ENCODE peak calls at places on chromosomes 3 and 15, in five cellular contexts. W is neuronal stem cell; Q is Calu3; M is CD8-positive, alpha-beta memory T cell; P is HCEC 1CT. A is an unnamed sample.

GRCh38 chr3:125679258-125679657 is 84.0 kb upstream of the OSBPL11 start:
- DNase-seq in W (no peak), Q (no peak), M (no peak), P (no peak), A (no peak)

GRCh38 chr3:177673105-177673804 is 476.0 kb upstream of the TBL1XR1 start:
- DNase-seq in W (no peak), Q (no peak), M (no peak), P (peak), A (no peak)

GRCh38 chr3:63863150-63864007 is at the start of the genes ATXN7 and THOC7:
- DNase-seq in W (peak), Q (peak), M (peak), P (peak), A (no peak)

GRCh38 chr15:70490148-70490837 is 273.1 kb downstream of the UACA start:
- DNase-seq in W (no peak), Q (no peak), M (no peak), P (no peak), A (no peak)

GRCh38 chr3:52128118-52128683 is 26.0 kb downstream of the POC1A start:
- DNase-seq in W (no peak), Q (peak), M (no peak), P (peak), A (no peak)

GRCh38 chr3:150497956-150498355 is 48.3 kb downstream of the SERP1 start:
- DNase-seq in W (no peak), Q (no peak), M (no peak), P (peak), A (no peak)

GRCh38 chr3:164351126-164351525 is 727.2 kb downstream of the SI start:
- DNase-seq in W (no peak), Q (no peak), M (no peak), P (peak), A (no peak)

GRCh38 chr3:170740726-170741591 is 129.0 kb downstream of the RPL22L1 start:
- DNase-seq in W (no peak), Q (no peak), M (no peak), P (peak), A (no peak)

GRCh38 chr15:83011271-83012037 is at the start of gene C15orf40:
- DNase-seq in W (peak), Q (peak), M (peak), P (peak), A (peak)

GRCh38 chr3:69113536-69113935 is 8.9 kb downstream of the LMOD3 start:
- DNase-seq in W (no peak), Q (no peak), M (no peak), P (no peak), A (no peak)

GRCh38 chr3:70861855-70862254 is 549.4 kb upstream of the MDFIC2 start:
- DNase-seq in W (no peak), Q (no peak), M (no peak), P (no peak), A (no peak)

GRCh38 chr15:67542192-67542461 is 376 bp upstream of the MAP2K5 start:
- DNase-seq in W (no peak), Q (no peak), M (no peak), P (no peak), A (no peak)

GRCh38 chr3:45830121-45830520 is 11.8 kb downstream of the LZTFL1 start:
- DNase-seq in W (no peak), Q (no peak), M (no peak), P (no peak), A (no peak)

GRCh38 chr3:38582316-38582715 is 67.2 kb downstream of the SCN5A start:
- DNase-seq in W (no peak), Q (no peak), M (no peak), P (no peak), A (no peak)

GRCh38 chr15:82613764-82614163 is 33.4 kb downstream of the CPEB1 start:
- DNase-seq in W (no peak), Q (no peak), M (no peak), P (no peak), A (no peak)